ENCODE peak calls at places on chromosomes 11 and 22, in ten cellular contexts. Z, K, D, R, T, O, I, V, F and P are unnamed samples. For H3K4me1, the result is how much of the 10 kb centered on the place peaks cover.

GRCh38 chr11:120985718-120986569 is 38.0 kb upstream of the TBCEL start:
- DNase-seq in T (peak), I (peak), O (peak), Z (peak), F (peak), D (peak), V (no peak), R (no peak), K (peak), P (peak)

GRCh38 chr11:79694368-79694767 is 253.5 kb upstream of the TENM4 start:
- DNase-seq in K (no peak), R (no peak), I (no peak), F (no peak), T (no peak), D (no peak), O (no peak), Z (no peak), V (no peak), P (no peak)

GRCh38 chr11:46294365-46295309 is 17.2 kb downstream of the CREB3L1 start:
- DNase-seq in Z (peak), R (no peak), K (no peak), I (no peak), O (peak), D (no peak), V (no peak), F (no peak), T (no peak), P (peak)

GRCh38 chr11:117796456-117797428 is at the start of gene DSCAML1:
- DNase-seq in O (no peak), Z (no peak), V (no peak), D (peak), T (no peak), R (no peak), F (no peak), K (no peak), I (no peak), P (peak)

GRCh38 chr11:30876656-30877371 is 290.7 kb upstream of the MPPED2 start:
- DNase-seq in K (no peak), Z (no peak), D (no peak), O (no peak), T (no peak), V (no peak), F (no peak), I (no peak), R (no peak), P (no peak)

GRCh38 chr11:110894224-110894623 is 182.0 kb upstream of the ARHGAP20 start:
- DNase-seq in R (no peak), I (no peak), F (no peak), O (no peak), D (no peak), T (no peak), V (no peak), K (no peak), Z (no peak), P (no peak)

GRCh38 chr22:47090591-47091240 is 328.3 kb downstream of the TBC1D22A start:
- DNase-seq in T (no peak), O (peak), V (no peak), D (no peak), R (no peak), I (no peak), F (no peak), K (no peak), Z (no peak), P (peak)

GRCh38 chr11:130192845-130193267 is 33.3 kb downstream of the ST14 start:
- DNase-seq in K (no peak), V (no peak), R (no peak), D (no peak), T (peak), Z (no peak), I (no peak), F (peak), O (no peak), P (peak)

GRCh38 chr11:119651802-119652584 is 77.0 kb downstream of the NECTIN1 start:
- DNase-seq in V (no peak), D (no peak), T (no peak), O (no peak), F (no peak), R (no peak), Z (no peak), K (no peak), I (no peak), P (no peak)

GRCh38 chr11:123607781-123608180 is 46.6 kb downstream of the SCN3B start:
- DNase-seq in R (no peak), Z (no peak), I (no peak), O (no peak), V (no peak), D (no peak), T (no peak), F (no peak), K (no peak), P (no peak)

GRCh38 chr11:79007811-79008294 is 433.0 kb downstream of the TENM4 start:
- DNase-seq in V (no peak), R (no peak), Z (no peak), T (no peak), F (no peak), K (no peak), I (no peak), O (no peak), D (no peak), P (no peak)

GRCh38 chr11:68882391-68882790 is 21.2 kb downstream of the MRPL21 start:
- DNase-seq in R (no peak), F (no peak), K (no peak), Z (no peak), I (no peak), O (no peak), D (no peak), T (no peak), V (no peak), P (no peak)

GRCh38 chr11:3225826-3226750 is 6.1 kb downstream of the MRGPRE start:
- DNase-seq in K (no peak), Z (no peak), D (no peak), O (no peak), I (no peak), T (peak), V (no peak), R (no peak), F (no peak), P (no peak)

GRCh38 chr11:59216654-59217640 is 4.2 kb upstream of the MPEG1 start:
- DNase-seq in O (peak), R (peak), K (peak), I (no peak), Z (peak), D (peak), F (no peak), T (peak), V (no peak), P (peak)

GRCh38 chr11:36215688-36216050 is 73.6 kb downstream of the COMMD9 start:
- DNase-seq in D (no peak), T (no peak), R (no peak), V (no peak), Z (no peak), O (no peak), I (no peak), K (no peak), F (no peak), P (no peak)

GRCh38 chr11:88552377-88553029 is 215.0 kb upstream of the CTSC start:
- DNase-seq in Z (peak), I (peak), V (no peak), O (peak), R (no peak), T (peak), D (no peak), F (peak), K (peak), P (peak)

GRCh38 chr11:129319751-129320150 is 55.9 kb upstream of the BARX2 start:
- DNase-seq in I (no peak), T (no peak), O (no peak), R (no peak), D (no peak), K (no peak), F (no peak), V (no peak), Z (no peak), P (no peak)

GRCh38 chr11:63289658-63290057 is 46.3 kb upstream of the SLC22A25 start:
- DNase-seq in O (no peak), V (no peak), R (no peak), T (no peak), K (no peak), I (no peak), Z (no peak), F (peak), D (no peak), P (no peak)

GRCh38 chr11:74154621-74155281 is 16.1 kb downstream of the C2CD3 start:
- DNase-seq in D (no peak), O (no peak), R (no peak), K (no peak), Z (no peak), V (no peak), T (no peak), F (no peak), I (no peak), P (peak)

DNA sequence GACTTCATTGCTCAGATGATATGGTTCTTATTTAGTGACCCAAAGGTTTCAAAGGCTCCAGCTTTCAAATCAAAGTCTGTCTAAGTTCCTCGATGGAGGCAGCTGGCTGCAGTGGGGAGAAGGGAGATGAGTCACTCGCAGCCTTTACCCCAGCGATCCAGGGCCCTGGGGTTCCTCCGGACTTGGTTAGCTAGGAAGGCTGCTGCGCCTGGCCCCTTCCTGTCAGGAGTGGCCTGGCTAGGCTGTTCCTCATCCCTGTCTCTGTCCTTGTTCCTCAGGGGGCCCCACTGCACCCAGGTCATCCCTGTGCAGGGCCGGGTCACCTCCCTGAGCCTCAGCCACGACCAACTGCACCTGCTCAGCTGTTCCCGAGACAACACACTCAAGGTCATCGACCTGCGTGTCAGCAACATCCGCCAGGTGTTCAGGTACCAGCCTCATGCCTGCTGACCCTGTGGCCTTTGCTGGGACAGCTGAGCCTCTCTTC is 13.9 kb downstream of the ATG16L2 start:
- DNase-seq in I (peak), V (no peak), O (peak), Z (no peak), R (no peak), D (no peak), F (no peak), T (peak), K (no peak), P (no peak)
- TF ChIP-seq POLR2A in I (no peak), V (no peak), O (no peak), Z (no peak), R (no peak), D (no peak), F (peak), T (no peak), K (no peak), P (no peak)

GRCh38 chr22:37370306-37370979 is 56.8 kb downstream of the ELFN2 start:
- DNase-seq in K (peak), D (peak), O (no peak), F (no peak), V (no peak), Z (peak), R (no peak), T (peak), I (peak), P (no peak)

GRCh38 chr22:37369536-37369935 is 57.7 kb downstream of the ELFN2 start:
- DNase-seq in I (no peak), O (no peak), V (no peak), R (no peak), D (no peak), T (no peak), K (no peak), Z (no peak), F (no peak), P (no peak)

GRCh38 chr22:37373451-37373850 is 53.8 kb downstream of the ELFN2 start:
- DNase-seq in R (no peak), F (no peak), D (no peak), I (no peak), O (no peak), Z (no peak), K (no peak), T (no peak), V (no peak), P (no peak)

GRCh38 chr22:37371491-37371890 is 55.8 kb downstream of the ELFN2 start:
- DNase-seq in V (no peak), R (no peak), O (no peak), Z (no peak), D (no peak), T (no peak), F (no peak), K (no peak), I (no peak), P (peak)

DNA sequence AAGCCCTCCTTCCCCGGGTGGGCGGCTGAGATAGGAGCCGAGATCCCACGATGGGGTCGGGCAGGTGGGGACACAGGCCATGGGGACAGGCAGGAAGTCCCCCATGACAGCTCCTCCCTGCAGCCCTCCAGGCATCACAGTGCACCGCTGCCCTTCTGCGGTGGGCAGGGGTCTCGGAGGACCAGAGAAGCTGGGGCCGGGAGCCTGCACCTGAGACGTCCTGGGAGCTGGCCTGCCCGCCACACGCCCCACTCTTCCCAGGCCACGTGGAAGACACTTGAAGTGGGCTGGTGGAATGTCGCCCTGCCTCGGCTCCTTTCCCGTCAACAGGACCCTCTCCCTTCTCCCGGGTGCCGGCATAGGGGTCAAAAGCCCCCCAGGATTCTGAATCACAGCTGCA is 55.4 kb downstream of the ELFN2 start:
- DNase-seq in R (no peak), Z (no peak), T (no peak), I (no peak), V (no peak), K (no peak), O (no peak), F (no peak), D (no peak), P (no peak)
- H3K4me1 ChIP-seq in R (under half), Z (under half), T (under half), I (under half), V (under half), K (under half), O (under half), F (under half), D (under half), P (under half)

DNA sequence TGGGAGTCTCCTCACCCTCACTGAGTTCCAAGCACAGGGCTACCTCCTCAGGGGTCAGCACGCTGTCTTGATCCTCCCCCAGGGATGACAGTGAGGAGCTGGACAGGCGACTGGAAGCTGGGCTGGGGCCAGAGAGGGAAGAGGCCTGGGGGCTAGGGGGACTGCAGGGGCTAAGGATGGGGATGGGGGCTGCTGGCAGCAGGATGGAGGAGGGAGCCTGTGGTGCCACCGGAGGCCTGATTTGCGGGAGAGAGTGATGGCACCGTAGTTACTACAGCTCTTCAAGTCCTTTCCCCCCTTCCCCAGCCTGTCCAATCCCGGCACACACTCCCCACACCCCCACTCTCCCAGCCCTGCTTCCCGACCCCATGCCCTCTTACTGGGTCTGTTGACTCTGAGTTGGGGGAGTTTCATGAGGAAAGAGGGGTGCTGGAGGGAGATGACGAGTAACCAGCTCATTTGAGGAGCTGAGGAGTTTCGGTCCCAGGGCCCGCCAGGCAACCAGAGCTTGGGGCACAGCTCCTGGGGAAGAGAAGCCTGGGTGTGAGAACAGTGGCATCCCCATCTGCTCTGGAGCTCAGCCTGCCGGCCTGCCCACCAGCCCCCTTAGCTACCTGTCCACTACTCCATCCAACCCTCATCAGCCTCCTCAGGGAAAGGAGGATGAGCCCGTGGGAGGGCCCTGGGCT is 10.5 kb downstream of the ROBO4 start:
- DNase-seq in T (no peak), O (no peak), R (no peak), D (no peak), K (no peak), F (no peak), Z (no peak), I (no peak), V (no peak), P (no peak)
- TF ChIP-seq POLR2A in T (peak), O (no peak), R (no peak), D (no peak), K (no peak), F (no peak), Z (no peak), I (no peak), V (no peak), P (no peak)

DNA sequence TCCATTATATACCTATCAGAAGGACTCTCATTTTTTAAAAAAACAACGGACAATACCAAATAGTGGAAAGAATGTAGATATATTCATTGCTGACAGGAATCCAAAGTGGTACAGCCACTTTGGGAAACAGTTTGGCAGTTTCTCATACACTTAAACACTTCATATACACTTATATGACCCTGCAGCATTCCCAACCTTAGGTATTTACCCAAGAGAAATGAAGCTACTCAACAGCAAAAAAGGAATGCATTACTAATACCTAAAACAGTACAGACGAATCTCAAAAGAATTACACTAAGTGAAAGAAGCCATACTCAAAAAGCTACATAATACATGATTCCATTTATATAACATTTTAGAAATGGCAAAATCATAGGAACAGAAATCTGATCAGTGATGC is 51.5 kb downstream of the RBFOX2 start:
- DNase-seq in Z (no peak), D (no peak), R (no peak), T (no peak), K (no peak), O (peak), V (no peak), F (no peak), I (no peak), P (no peak)
- H3K4me1 ChIP-seq in Z (half or more), D (half or more), R (under half), T (under half), K (under half), O (under half), V (under half), F (under half), I (under half), P (under half)

DNA sequence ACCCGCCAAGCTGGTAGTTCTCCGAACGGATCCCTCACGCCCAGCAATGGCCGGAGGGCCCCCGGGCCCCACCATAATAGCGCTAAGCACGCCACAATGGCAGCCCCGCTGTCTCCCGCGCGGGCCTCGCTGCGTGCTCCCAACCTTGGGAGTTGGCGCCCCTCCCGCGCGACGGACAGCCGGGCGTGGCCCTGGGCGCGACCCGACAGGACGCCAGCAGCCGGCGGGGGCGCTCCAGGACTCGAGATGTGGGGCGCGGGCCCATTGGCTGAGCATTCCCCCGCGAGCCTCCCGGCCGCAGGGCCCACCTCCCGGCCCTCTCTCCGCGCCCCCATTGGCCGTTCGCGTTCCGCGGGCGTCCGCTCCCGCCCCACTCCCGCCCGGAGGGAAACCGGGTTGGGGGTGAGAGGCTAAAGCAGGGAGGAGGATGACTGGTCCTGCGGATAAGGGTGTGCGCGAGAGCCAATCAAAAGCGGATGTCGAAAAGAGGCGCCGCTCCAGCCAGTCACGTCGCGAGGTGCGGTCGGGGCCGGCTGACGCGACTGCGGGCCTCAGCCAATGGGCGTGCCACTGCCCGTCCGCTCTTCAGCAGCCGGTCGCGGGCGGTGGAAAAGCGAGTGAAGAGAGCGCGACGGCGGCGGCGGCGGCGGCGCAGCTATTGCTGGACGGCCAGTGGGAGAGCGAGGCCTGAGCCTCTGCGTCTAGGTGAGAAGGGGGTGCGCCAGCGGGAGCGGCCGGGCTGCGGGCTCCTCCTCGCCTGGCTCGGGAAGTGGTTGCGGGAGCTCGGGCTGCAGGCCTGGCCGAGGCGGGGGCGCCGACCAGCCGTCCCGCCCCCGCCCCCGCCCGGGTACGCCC is at the start of gene FAR1:
- DNase-seq in I (peak), Z (peak), F (no peak), D (peak), T (peak), V (peak), R (peak), K (peak), O (peak), P (peak)
- TF ChIP-seq POLR2A in I (peak), Z (no peak), F (no peak), D (peak), T (no peak), V (no peak), R (peak), K (no peak), O (peak), P (peak)

GRCh38 chr11:86058360-86058759 is 10.5 kb downstream of the PICALM start:
- DNase-seq in R (no peak), D (no peak), F (no peak), I (no peak), O (no peak), Z (no peak), K (no peak), T (no peak), V (no peak), P (no peak)
- H3K4me1 ChIP-seq in R (half or more), D (half or more), F (half or more), I (under half), O (under half), Z (half or more), K (half or more), T (half or more), V (under half), P (under half)

GRCh38 chr11:102047305-102047924 is at the start of gene CFAP300:
- DNase-seq in O (peak), R (peak), T (peak), F (no peak), K (peak), D (peak), I (peak), Z (peak), V (peak), P (peak)
- TF ChIP-seq POLR2A in O (peak), R (no peak), T (no peak), F (no peak), K (no peak), D (peak), I (no peak), Z (no peak), V (no peak), P (no peak)